ENCODE peak calls at places on chromosomes 13 and 19, in seven cellular contexts. One of them, this sample, is unnamed.

GRCh38 chr19:46818812-46819211 is 30.4 kb upstream of the SLC1A5 start:
- DNase-seq in dorsolateral prefrontal cortex: no peak
- DNase-seq in mesothelial cell of epicardium: no peak
- DNase-seq in left cardiac atrium: no peak
- DNase-seq in anterior cingulate cortex: no peak
- DNase-seq in AG04450: no peak
- DNase-seq in SJSA1: no peak
- DNase-seq in this sample: no peak

GRCh38 chr19:47158879-47159509 is 28.4 kb downstream of the SAE1 start:
- DNase-seq in dorsolateral prefrontal cortex: no peak
- DNase-seq in mesothelial cell of epicardium: no peak
- DNase-seq in left cardiac atrium: no peak
- DNase-seq in anterior cingulate cortex: no peak
- DNase-seq in AG04450: no peak
- DNase-seq in SJSA1: peak
- DNase-seq in this sample: no peak

GRCh38 chr13:40974460-40975407 is 44.4 kb downstream of the ELF1 start:
- DNase-seq in dorsolateral prefrontal cortex: no peak
- DNase-seq in mesothelial cell of epicardium: no peak
- DNase-seq in left cardiac atrium: no peak
- DNase-seq in anterior cingulate cortex: no peak
- DNase-seq in AG04450: no peak
- DNase-seq in SJSA1: no peak
- DNase-seq in this sample: no peak

GRCh38 chr13:21528616-21529015 is 69.5 kb upstream of the ZDHHC20 start:
- DNase-seq in dorsolateral prefrontal cortex: no peak
- DNase-seq in mesothelial cell of epicardium: no peak
- DNase-seq in left cardiac atrium: no peak
- DNase-seq in anterior cingulate cortex: no peak
- DNase-seq in AG04450: no peak
- DNase-seq in SJSA1: peak
- DNase-seq in this sample: no peak

GRCh38 chr13:33218020-33218419 is 67.5 kb downstream of the STARD13 start:
- DNase-seq in dorsolateral prefrontal cortex: no peak
- DNase-seq in mesothelial cell of epicardium: no peak
- DNase-seq in left cardiac atrium: no peak
- DNase-seq in anterior cingulate cortex: no peak
- DNase-seq in AG04450: no peak
- DNase-seq in SJSA1: no peak
- DNase-seq in this sample: no peak

GRCh38 chr13:92379371-92379770 is 847.2 kb upstream of the GPC6 start:
- DNase-seq in dorsolateral prefrontal cortex: no peak
- DNase-seq in mesothelial cell of epicardium: no peak
- DNase-seq in left cardiac atrium: no peak
- DNase-seq in anterior cingulate cortex: no peak
- DNase-seq in AG04450: no peak
- DNase-seq in SJSA1: no peak
- DNase-seq in this sample: no peak

GRCh38 chr13:67383358-67383757 is 153.2 kb upstream of the PCDH9 start:
- DNase-seq in dorsolateral prefrontal cortex: no peak
- DNase-seq in mesothelial cell of epicardium: no peak
- DNase-seq in left cardiac atrium: no peak
- DNase-seq in anterior cingulate cortex: no peak
- DNase-seq in AG04450: no peak
- DNase-seq in SJSA1: no peak
- DNase-seq in this sample: no peak

GRCh38 chr19:52520013-52520412 is 7.5 kb upstream of the ZNF808 start:
- DNase-seq in dorsolateral prefrontal cortex: no peak
- DNase-seq in mesothelial cell of epicardium: no peak
- DNase-seq in left cardiac atrium: no peak
- DNase-seq in anterior cingulate cortex: no peak
- DNase-seq in AG04450: no peak
- DNase-seq in SJSA1: no peak
- DNase-seq in this sample: no peak

GRCh38 chr13:83272076-83272475 is 610.2 kb downstream of the SLITRK1 start:
- DNase-seq in dorsolateral prefrontal cortex: no peak
- DNase-seq in mesothelial cell of epicardium: no peak
- DNase-seq in left cardiac atrium: no peak
- DNase-seq in anterior cingulate cortex: no peak
- DNase-seq in AG04450: no peak
- DNase-seq in SJSA1: no peak
- DNase-seq in this sample: no peak

GRCh38 chr19:48419158-48419920 is 25.9 kb downstream of the GRIN2D start:
- DNase-seq in dorsolateral prefrontal cortex: peak
- DNase-seq in mesothelial cell of epicardium: no peak
- DNase-seq in left cardiac atrium: peak
- DNase-seq in anterior cingulate cortex: no peak
- DNase-seq in AG04450: no peak
- DNase-seq in SJSA1: no peak
- DNase-seq in this sample: peak

GRCh38 chr19:18292810-18293641 is 11.6 kb upstream of the JUND start:
- DNase-seq in dorsolateral prefrontal cortex: peak
- DNase-seq in mesothelial cell of epicardium: peak
- DNase-seq in left cardiac atrium: peak
- DNase-seq in anterior cingulate cortex: peak
- DNase-seq in AG04450: no peak
- DNase-seq in SJSA1: peak
- DNase-seq in this sample: peak

GRCh38 chr13:70339738-70340137 is 231.5 kb upstream of the KLHL1 start:
- DNase-seq in dorsolateral prefrontal cortex: no peak
- DNase-seq in mesothelial cell of epicardium: no peak
- DNase-seq in left cardiac atrium: no peak
- DNase-seq in anterior cingulate cortex: no peak
- DNase-seq in AG04450: no peak
- DNase-seq in SJSA1: no peak
- DNase-seq in this sample: no peak

GRCh38 chr13:110936519-110936918 is 21.6 kb upstream of the ANKRD10 start:
- DNase-seq in dorsolateral prefrontal cortex: no peak
- DNase-seq in mesothelial cell of epicardium: no peak
- DNase-seq in left cardiac atrium: no peak
- DNase-seq in anterior cingulate cortex: no peak
- DNase-seq in AG04450: no peak
- DNase-seq in SJSA1: no peak
- DNase-seq in this sample: no peak

GRCh38 chr13:44951184-44951583 is 38.1 kb downstream of the NUFIP1 start:
- DNase-seq in dorsolateral prefrontal cortex: no peak
- DNase-seq in mesothelial cell of epicardium: no peak
- DNase-seq in left cardiac atrium: no peak
- DNase-seq in anterior cingulate cortex: no peak
- DNase-seq in AG04450: no peak
- DNase-seq in SJSA1: no peak
- DNase-seq in this sample: no peak

GRCh38 chr19:12090807-12091206 is 26.3 kb downstream of the ZNF844 start:
- DNase-seq in dorsolateral prefrontal cortex: peak
- DNase-seq in mesothelial cell of epicardium: peak
- DNase-seq in left cardiac atrium: peak
- DNase-seq in anterior cingulate cortex: peak
- DNase-seq in AG04450: peak
- DNase-seq in SJSA1: no peak
- DNase-seq in this sample: no peak

GRCh38 chr13:35840991-35841604 is 290.1 kb downstream of the DCLK1 start:
- DNase-seq in dorsolateral prefrontal cortex: no peak
- DNase-seq in mesothelial cell of epicardium: no peak
- DNase-seq in left cardiac atrium: no peak
- DNase-seq in anterior cingulate cortex: peak
- DNase-seq in AG04450: no peak
- DNase-seq in SJSA1: no peak
- DNase-seq in this sample: no peak

GRCh38 chr19:53813996-53814395 is 10.1 kb downstream of the NLRP12 start:
- DNase-seq in dorsolateral prefrontal cortex: no peak
- DNase-seq in mesothelial cell of epicardium: no peak
- DNase-seq in left cardiac atrium: no peak
- DNase-seq in anterior cingulate cortex: no peak
- DNase-seq in AG04450: no peak
- DNase-seq in SJSA1: no peak
- DNase-seq in this sample: no peak

GRCh38 chr13:113981611-113982295 is 7.9 kb upstream of the C13orf46 start:
- DNase-seq in dorsolateral prefrontal cortex: peak
- DNase-seq in mesothelial cell of epicardium: no peak
- DNase-seq in left cardiac atrium: no peak
- DNase-seq in anterior cingulate cortex: no peak
- DNase-seq in AG04450: no peak
- DNase-seq in SJSA1: no peak
- DNase-seq in this sample: no peak

GRCh38 chr13:100517135-100517534 is 71.5 kb downstream of the GGACT start:
- DNase-seq in dorsolateral prefrontal cortex: no peak
- DNase-seq in mesothelial cell of epicardium: no peak
- DNase-seq in left cardiac atrium: no peak
- DNase-seq in anterior cingulate cortex: no peak
- DNase-seq in AG04450: no peak
- DNase-seq in SJSA1: no peak
- DNase-seq in this sample: no peak

GRCh38 chr19:8504171-8504570 is 1.7 kb upstream of the PRAM1 start:
- DNase-seq in dorsolateral prefrontal cortex: no peak
- DNase-seq in mesothelial cell of epicardium: no peak
- DNase-seq in left cardiac atrium: no peak
- DNase-seq in anterior cingulate cortex: no peak
- DNase-seq in AG04450: no peak
- DNase-seq in SJSA1: no peak
- DNase-seq in this sample: no peak